ENCODE peak calls at places on chromosome 3, in ten cellular contexts. One of them, this sample, is unnamed.

GRCh38 chr3:133991209-133991608 is 38.5 kb downstream of the SLCO2A1 start:
- DNase-seq in fibroblast of pulmonary artery: no peak
- DNase-seq in GM12864: no peak
- DNase-seq in GM12865: no peak
- DNase-seq in OCI-LY7: no peak
- DNase-seq in body of pancreas: no peak
- DNase-seq in AG04450: no peak
- DNase-seq in osteocyte: no peak
- DNase-seq in brain microvascular endothelial cell: no peak
- DNase-seq in type B pancreatic cell: no peak
- DNase-seq in this sample: no peak

GRCh38 chr3:72625616-72626337 is 222.5 kb downstream of the SHQ1 start:
- DNase-seq in fibroblast of pulmonary artery: peak
- DNase-seq in GM12864: no peak
- DNase-seq in GM12865: peak
- DNase-seq in OCI-LY7: no peak
- DNase-seq in body of pancreas: no peak
- DNase-seq in AG04450: no peak
- DNase-seq in osteocyte: no peak
- DNase-seq in brain microvascular endothelial cell: no peak
- DNase-seq in type B pancreatic cell: no peak
- DNase-seq in this sample: no peak

GRCh38 chr3:116709479-116709878 is at the start of gene TUSC7:
- DNase-seq in fibroblast of pulmonary artery: no peak
- DNase-seq in GM12864: no peak
- DNase-seq in GM12865: no peak
- DNase-seq in OCI-LY7: no peak
- DNase-seq in body of pancreas: no peak
- DNase-seq in AG04450: no peak
- DNase-seq in osteocyte: no peak
- DNase-seq in brain microvascular endothelial cell: no peak
- DNase-seq in type B pancreatic cell: no peak
- DNase-seq in this sample: no peak

GRCh38 chr3:172259191-172259590 is 189.1 kb downstream of the GHSR start:
- DNase-seq in fibroblast of pulmonary artery: peak
- DNase-seq in GM12864: no peak
- DNase-seq in GM12865: no peak
- DNase-seq in OCI-LY7: no peak
- DNase-seq in body of pancreas: no peak
- DNase-seq in AG04450: no peak
- DNase-seq in osteocyte: no peak
- DNase-seq in brain microvascular endothelial cell: peak
- DNase-seq in type B pancreatic cell: no peak
- DNase-seq in this sample: no peak

GRCh38 chr3:73508330-73508954 is 116.3 kb downstream of the PDZRN3 start:
- DNase-seq in fibroblast of pulmonary artery: peak
- DNase-seq in GM12864: no peak
- DNase-seq in GM12865: peak
- DNase-seq in OCI-LY7: peak
- DNase-seq in body of pancreas: peak
- DNase-seq in AG04450: peak
- DNase-seq in osteocyte: no peak
- DNase-seq in brain microvascular endothelial cell: peak
- DNase-seq in type B pancreatic cell: no peak
- DNase-seq in this sample: no peak

GRCh38 chr3:145116769-145117168 is 1044.2 kb downstream of the PLOD2 start:
- DNase-seq in fibroblast of pulmonary artery: no peak
- DNase-seq in GM12864: no peak
- DNase-seq in GM12865: no peak
- DNase-seq in OCI-LY7: no peak
- DNase-seq in body of pancreas: no peak
- DNase-seq in AG04450: no peak
- DNase-seq in osteocyte: no peak
- DNase-seq in brain microvascular endothelial cell: no peak
- DNase-seq in type B pancreatic cell: no peak
- DNase-seq in this sample: no peak

GRCh38 chr3:152021951-152022461 is 148.6 kb downstream of the SUCNR1 start:
- DNase-seq in fibroblast of pulmonary artery: peak
- DNase-seq in GM12864: no peak
- DNase-seq in GM12865: no peak
- DNase-seq in OCI-LY7: no peak
- DNase-seq in body of pancreas: no peak
- DNase-seq in AG04450: no peak
- DNase-seq in osteocyte: no peak
- DNase-seq in brain microvascular endothelial cell: peak
- DNase-seq in type B pancreatic cell: no peak
- DNase-seq in this sample: no peak

GRCh38 chr3:151003772-151004127 is 31.2 kb upstream of the CLRN1 start:
- DNase-seq in fibroblast of pulmonary artery: no peak
- DNase-seq in GM12864: no peak
- DNase-seq in GM12865: no peak
- DNase-seq in OCI-LY7: no peak
- DNase-seq in body of pancreas: no peak
- DNase-seq in AG04450: no peak
- DNase-seq in osteocyte: no peak
- DNase-seq in brain microvascular endothelial cell: no peak
- DNase-seq in type B pancreatic cell: no peak
- DNase-seq in this sample: no peak

GRCh38 chr3:186515115-186515514 is 29.1 kb downstream of the CRYGS start:
- DNase-seq in fibroblast of pulmonary artery: no peak
- DNase-seq in GM12864: no peak
- DNase-seq in GM12865: peak
- DNase-seq in OCI-LY7: peak
- DNase-seq in body of pancreas: no peak
- DNase-seq in AG04450: no peak
- DNase-seq in osteocyte: no peak
- DNase-seq in brain microvascular endothelial cell: no peak
- DNase-seq in type B pancreatic cell: no peak
- DNase-seq in this sample: no peak

GRCh38 chr3:174598885-174599439 is 260.2 kb upstream of the NAALADL2 start:
- DNase-seq in fibroblast of pulmonary artery: no peak
- DNase-seq in GM12864: no peak
- DNase-seq in GM12865: no peak
- DNase-seq in OCI-LY7: no peak
- DNase-seq in body of pancreas: no peak
- DNase-seq in AG04450: no peak
- DNase-seq in osteocyte: no peak
- DNase-seq in brain microvascular endothelial cell: no peak
- DNase-seq in type B pancreatic cell: no peak
- DNase-seq in this sample: no peak

GRCh38 chr3:125163739-125164601 is 48.6 kb downstream of the SLC12A8 start:
- DNase-seq in fibroblast of pulmonary artery: no peak
- DNase-seq in GM12864: no peak
- DNase-seq in GM12865: peak
- DNase-seq in OCI-LY7: peak
- DNase-seq in body of pancreas: no peak
- DNase-seq in AG04450: no peak
- DNase-seq in osteocyte: no peak
- DNase-seq in brain microvascular endothelial cell: no peak
- DNase-seq in type B pancreatic cell: no peak
- DNase-seq in this sample: no peak

GRCh38 chr3:126014252-126014651 is 45.3 kb downstream of the ROPN1B start:
- DNase-seq in fibroblast of pulmonary artery: peak
- DNase-seq in GM12864: no peak
- DNase-seq in GM12865: no peak
- DNase-seq in OCI-LY7: no peak
- DNase-seq in body of pancreas: no peak
- DNase-seq in AG04450: no peak
- DNase-seq in osteocyte: no peak
- DNase-seq in brain microvascular endothelial cell: peak
- DNase-seq in type B pancreatic cell: no peak
- DNase-seq in this sample: no peak

DNA sequence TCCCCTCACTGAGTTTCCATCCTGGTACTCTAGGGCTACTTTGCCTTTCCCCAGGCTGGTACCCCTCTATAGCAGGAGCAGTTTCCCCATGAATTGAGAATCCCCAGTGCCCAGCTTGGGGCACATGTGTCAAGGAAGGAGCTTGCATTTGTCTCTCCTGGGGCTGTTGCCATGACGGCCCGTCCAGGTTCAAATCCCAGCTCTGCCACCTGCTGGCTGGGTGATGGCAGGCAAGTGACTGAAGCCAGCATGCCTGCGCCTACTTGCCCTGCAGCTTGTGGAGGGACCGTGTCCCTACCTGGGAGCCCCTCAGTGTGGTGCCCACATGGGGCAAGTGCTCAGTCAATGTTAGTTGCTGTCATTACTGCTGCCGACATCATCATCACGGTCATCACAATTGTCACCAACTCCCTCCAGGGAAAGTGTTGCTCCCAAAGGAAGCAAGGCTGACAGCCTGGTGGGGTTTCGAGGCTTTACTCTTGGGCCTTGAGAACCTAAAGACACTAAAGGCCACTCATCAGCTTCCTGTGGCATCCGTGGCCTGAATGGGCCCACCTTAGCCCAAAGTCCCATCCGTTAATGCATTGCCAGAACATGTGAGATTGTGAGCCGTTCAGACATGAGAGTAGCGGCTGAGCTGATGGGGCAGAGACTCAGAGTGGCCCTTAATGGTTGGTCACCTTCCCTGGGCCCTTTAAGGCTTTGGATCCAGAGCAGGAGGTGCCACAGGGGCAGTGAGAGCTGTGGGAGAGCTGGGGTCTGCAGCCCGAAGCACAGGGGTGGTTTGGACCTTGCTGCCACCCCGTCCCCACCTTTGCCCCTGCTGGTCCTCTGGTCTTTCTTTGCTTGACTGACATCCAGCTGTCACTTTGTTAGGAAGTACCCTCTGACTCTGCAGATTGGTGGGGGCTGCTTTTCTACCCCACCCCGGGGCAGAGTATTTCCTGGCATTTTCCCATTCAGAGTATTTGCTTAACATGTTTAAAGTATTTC is 144.4 kb downstream of the DNAJB8 start:
- DNase-seq in fibroblast of pulmonary artery: peak
- DNase-seq in GM12864: no peak
- DNase-seq in GM12865: peak
- DNase-seq in OCI-LY7: peak
- DNase-seq in body of pancreas: peak
- DNase-seq in AG04450: peak
- DNase-seq in osteocyte: peak
- DNase-seq in brain microvascular endothelial cell: peak
- DNase-seq in type B pancreatic cell: peak
- DNase-seq in this sample: peak
- TF ChIP-seq CTCF in fibroblast of pulmonary artery: peak
- TF ChIP-seq CTCF in GM12864: peak
- TF ChIP-seq CTCF in GM12865: peak
- TF ChIP-seq CTCF in OCI-LY7: peak
- TF ChIP-seq CTCF in body of pancreas: peak
- TF ChIP-seq CTCF in AG04450: peak
- TF ChIP-seq CTCF in osteocyte: peak
- TF ChIP-seq CTCF in brain microvascular endothelial cell: peak
- TF ChIP-seq CTCF in type B pancreatic cell: peak
- TF ChIP-seq CTCF in this sample: no peak

GRCh38 chr3:194685723-194686413 is at the start of gene FAM43A:
- DNase-seq in fibroblast of pulmonary artery: peak
- DNase-seq in GM12864: no peak
- DNase-seq in GM12865: peak
- DNase-seq in OCI-LY7: peak
- DNase-seq in body of pancreas: peak
- DNase-seq in AG04450: peak
- DNase-seq in osteocyte: peak
- DNase-seq in brain microvascular endothelial cell: peak
- DNase-seq in type B pancreatic cell: peak
- DNase-seq in this sample: peak
- TF ChIP-seq CTCF in fibroblast of pulmonary artery: peak
- TF ChIP-seq CTCF in GM12864: no peak
- TF ChIP-seq CTCF in GM12865: peak
- TF ChIP-seq CTCF in OCI-LY7: peak
- TF ChIP-seq CTCF in body of pancreas: no peak
- TF ChIP-seq CTCF in AG04450: peak
- TF ChIP-seq CTCF in osteocyte: peak
- TF ChIP-seq CTCF in brain microvascular endothelial cell: peak
- TF ChIP-seq CTCF in type B pancreatic cell: peak
- TF ChIP-seq CTCF in this sample: no peak

GRCh38 chr3:122382888-122383666 is at the start of gene MIX23:
- DNase-seq in fibroblast of pulmonary artery: peak
- DNase-seq in GM12864: peak
- DNase-seq in GM12865: peak
- DNase-seq in OCI-LY7: peak
- DNase-seq in body of pancreas: peak
- DNase-seq in AG04450: no peak
- DNase-seq in osteocyte: peak
- DNase-seq in brain microvascular endothelial cell: peak
- DNase-seq in type B pancreatic cell: peak
- DNase-seq in this sample: peak

GRCh38 chr3:122389197-122389596 is 5.2 kb downstream of the FAM162A start:
- DNase-seq in fibroblast of pulmonary artery: no peak
- DNase-seq in GM12864: no peak
- DNase-seq in GM12865: no peak
- DNase-seq in OCI-LY7: no peak
- DNase-seq in body of pancreas: no peak
- DNase-seq in AG04450: no peak
- DNase-seq in osteocyte: no peak
- DNase-seq in brain microvascular endothelial cell: no peak
- DNase-seq in type B pancreatic cell: no peak
- DNase-seq in this sample: no peak

GRCh38 chr3:122389892-122390291 is 5.9 kb downstream of the FAM162A start:
- DNase-seq in fibroblast of pulmonary artery: no peak
- DNase-seq in GM12864: no peak
- DNase-seq in GM12865: no peak
- DNase-seq in OCI-LY7: no peak
- DNase-seq in body of pancreas: no peak
- DNase-seq in AG04450: no peak
- DNase-seq in osteocyte: no peak
- DNase-seq in brain microvascular endothelial cell: no peak
- DNase-seq in type B pancreatic cell: no peak
- DNase-seq in this sample: no peak

GRCh38 chr3:122387709-122388108 is 3.7 kb downstream of the FAM162A start:
- DNase-seq in fibroblast of pulmonary artery: no peak
- DNase-seq in GM12864: no peak
- DNase-seq in GM12865: no peak
- DNase-seq in OCI-LY7: no peak
- DNase-seq in body of pancreas: no peak
- DNase-seq in AG04450: no peak
- DNase-seq in osteocyte: no peak
- DNase-seq in brain microvascular endothelial cell: no peak
- DNase-seq in type B pancreatic cell: no peak
- DNase-seq in this sample: no peak

GRCh38 chr3:122383915-122384697 is at the start of gene FAM162A:
- DNase-seq in fibroblast of pulmonary artery: peak
- DNase-seq in GM12864: peak
- DNase-seq in GM12865: peak
- DNase-seq in OCI-LY7: peak
- DNase-seq in body of pancreas: peak
- DNase-seq in AG04450: no peak
- DNase-seq in osteocyte: peak
- DNase-seq in brain microvascular endothelial cell: peak
- DNase-seq in type B pancreatic cell: peak
- DNase-seq in this sample: peak
- TF ChIP-seq CTCF in fibroblast of pulmonary artery: peak
- TF ChIP-seq CTCF in GM12864: peak
- TF ChIP-seq CTCF in GM12865: peak
- TF ChIP-seq CTCF in OCI-LY7: peak
- TF ChIP-seq CTCF in body of pancreas: peak
- TF ChIP-seq CTCF in AG04450: peak
- TF ChIP-seq CTCF in osteocyte: peak
- TF ChIP-seq CTCF in brain microvascular endothelial cell: peak
- TF ChIP-seq CTCF in type B pancreatic cell: peak
- TF ChIP-seq CTCF in this sample: peak

DNA sequence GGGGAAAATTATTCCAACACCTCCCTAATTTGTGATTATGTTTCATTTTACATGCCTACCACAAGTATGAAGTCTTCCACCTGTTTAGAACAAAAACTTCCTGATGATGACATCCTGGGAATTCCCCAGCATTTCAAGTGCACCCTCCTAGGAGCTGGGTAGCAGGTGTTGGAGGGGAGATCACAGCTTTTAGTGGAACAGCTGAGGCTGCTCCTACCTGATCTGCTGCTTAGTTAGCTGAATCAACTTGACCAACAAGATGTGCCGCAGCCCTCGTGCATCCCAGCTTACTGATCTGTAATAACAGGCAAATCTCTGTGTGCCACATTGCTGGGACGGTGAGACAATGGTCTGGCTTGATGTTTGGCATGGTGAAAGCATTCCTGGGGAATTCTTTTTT is 29.7 kb downstream of the TRAK1 start:
- DNase-seq in fibroblast of pulmonary artery: no peak
- DNase-seq in GM12864: no peak
- DNase-seq in GM12865: peak
- DNase-seq in OCI-LY7: no peak
- DNase-seq in body of pancreas: no peak
- DNase-seq in AG04450: no peak
- DNase-seq in osteocyte: no peak
- DNase-seq in brain microvascular endothelial cell: no peak
- DNase-seq in type B pancreatic cell: no peak
- DNase-seq in this sample: no peak
- TF ChIP-seq CTCF in fibroblast of pulmonary artery: no peak
- TF ChIP-seq CTCF in GM12864: no peak
- TF ChIP-seq CTCF in GM12865: no peak
- TF ChIP-seq CTCF in OCI-LY7: no peak
- TF ChIP-seq CTCF in body of pancreas: no peak
- TF ChIP-seq CTCF in AG04450: no peak
- TF ChIP-seq CTCF in osteocyte: no peak
- TF ChIP-seq CTCF in brain microvascular endothelial cell: no peak
- TF ChIP-seq CTCF in type B pancreatic cell: no peak
- TF ChIP-seq CTCF in this sample: no peak